ENCODE peak calls at places on chromosomes 16 and 17, in five cellular contexts. L is IMR-90, P is neuronal stem cell, Z is H1, M is mesendoderm. A is an unnamed sample.

GRCh38 chr17:17497845-17498520 is 1.8 kb upstream of the RASD1 start:
- DNase-seq in L (no peak), P (no peak), Z (no peak), M (no peak), A (peak)

GRCh38 chr16:57600048-57600835 is 28.2 kb upstream of the ADGRG1 start:
- DNase-seq in L (peak), P (peak), Z (peak), M (peak), A (peak)

GRCh38 chr16:24852281-24852721 is 6.5 kb downstream of the SLC5A11 start:
- DNase-seq in L (no peak), P (no peak), Z (no peak), M (no peak), A (no peak)

GRCh38 chr17:14940112-14940945 is 324.8 kb downstream of the PMP22 start:
- DNase-seq in L (no peak), P (no peak), Z (no peak), M (no peak), A (no peak)

GRCh38 chr17:67942810-67943209 is 53.5 kb downstream of the C17orf58 start:
- DNase-seq in L (peak), P (no peak), Z (no peak), M (peak), A (no peak)

GRCh38 chr16:9134739-9135138 is 43.3 kb downstream of the HAPSTR1 start:
- DNase-seq in L (peak), P (peak), Z (no peak), M (peak), A (peak)

GRCh38 chr17:62757518-62757951 is 50.6 kb downstream of the MARCHF10 start:
- DNase-seq in L (peak), P (no peak), Z (no peak), M (no peak), A (peak)

GRCh38 chr17:194844-195602 is 13.6 kb upstream of the DOC2B start:
- DNase-seq in L (no peak), P (no peak), Z (no peak), M (no peak), A (no peak)

GRCh38 chr16:14487579-14487978 is 142.5 kb downstream of the PARN start:
- DNase-seq in L (no peak), P (no peak), Z (no peak), M (peak), A (no peak)

GRCh38 chr17:10278218-10278617 is 79.8 kb upstream of the GAS7 start:
- DNase-seq in L (no peak), P (no peak), Z (no peak), M (peak), A (no peak)

GRCh38 chr17:7307686-7308624 is 527 bp downstream of the EIF5A start:
- DNase-seq in L (peak), P (no peak), Z (no peak), M (peak), A (peak)

GRCh38 chr17:74862919-74863318 is 3.2 kb upstream of the GRIN2C start:
- DNase-seq in L (no peak), P (no peak), Z (no peak), M (no peak), A (no peak)

GRCh38 chr16:87227651-87228015 is 89.6 kb downstream of the C16orf95 start:
- DNase-seq in L (no peak), P (no peak), Z (no peak), M (no peak), A (no peak)

GRCh38 chr17:48738424-48738802 is 9.9 kb upstream of the HOXB13 start:
- DNase-seq in L (no peak), P (no peak), Z (no peak), M (no peak), A (no peak)

GRCh38 chr17:77594416-77595209 is 363.9 kb upstream of the TNRC6C start:
- DNase-seq in L (no peak), P (no peak), Z (no peak), M (no peak), A (peak)

GRCh38 chr16:55393976-55394375 is 70.0 kb downstream of the IRX6 start:
- DNase-seq in L (no peak), P (no peak), Z (no peak), M (no peak), A (no peak)

GRCh38 chr16:56610609-56611111 is 2.3 kb downstream of the MT2A start:
- DNase-seq in L (peak), P (no peak), Z (no peak), M (no peak), A (no peak)

GRCh38 chr17:59763861-59764260 is 56.4 kb downstream of the VMP1 start:
- DNase-seq in L (peak), P (no peak), Z (no peak), M (peak), A (no peak)

GRCh38 chr17:14153374-14153773 is 83.3 kb downstream of the CDRT15 start:
- DNase-seq in L (no peak), P (no peak), Z (no peak), M (no peak), A (no peak)

GRCh38 chr17:75552847-75553552 is 27.5 kb downstream of the LLGL2 start:
- DNase-seq in L (peak), P (no peak), Z (no peak), M (peak), A (peak)

GRCh38 chr17:50905460-50905803 is 39.3 kb upstream of the TOB1 start:
- DNase-seq in L (no peak), P (no peak), Z (no peak), M (peak), A (no peak)

GRCh38 chr17:10798910-10799309 is 5.0 kb downstream of the TMEM238L start:
- DNase-seq in L (no peak), P (no peak), Z (no peak), M (no peak), A (no peak)

GRCh38 chr16:89410794-89411309 is 79.5 kb downstream of the ANKRD11 start:
- DNase-seq in L (peak), P (no peak), Z (no peak), M (no peak), A (no peak)

GRCh38 chr17:79073706-79074088 is 927 bp upstream of the ENGASE start:
- DNase-seq in L (no peak), P (no peak), Z (no peak), M (no peak), A (no peak)

GRCh38 chr16:88792078-88792550 is 7.1 kb upstream of the PIEZO1 start:
- DNase-seq in L (no peak), P (no peak), Z (no peak), M (no peak), A (no peak)

GRCh38 chr17:76982408-76983074 is 114.3 kb downstream of the MGAT5B start:
- DNase-seq in L (no peak), P (no peak), Z (no peak), M (no peak), A (no peak)

GRCh38 chr17:75814900-75815373 is 29.3 kb downstream of the UNC13D start:
- DNase-seq in L (peak), P (no peak), Z (no peak), M (no peak), A (no peak)

GRCh38 chr16:68776821-68777485 is 39.9 kb downstream of the CDH1 start:
- DNase-seq in L (no peak), P (no peak), Z (no peak), M (no peak), A (no peak)

GRCh38 chr17:72361892-72362291 is 241.1 kb downstream of the SOX9 start:
- DNase-seq in L (peak), P (no peak), Z (no peak), M (no peak), A (no peak)

GRCh38 chr17:77781536-77781935 is 177.0 kb upstream of the TNRC6C start:
- DNase-seq in L (no peak), P (no peak), Z (no peak), M (no peak), A (no peak)

GRCh38 chr16:6573577-6573976 is 759.1 kb upstream of the RBFOX1 start:
- DNase-seq in L (no peak), P (peak), Z (peak), M (peak), A (peak)

GRCh38 chr16:13772782-13773181 is 147.2 kb upstream of the ERCC4 start:
- DNase-seq in L (no peak), P (no peak), Z (no peak), M (no peak), A (no peak)

GRCh38 chr17:4808378-4808767 is 1.4 kb downstream of the PLD2 start:
- DNase-seq in L (no peak), P (no peak), Z (no peak), M (no peak), A (no peak)

GRCh38 chr16:49464877-49465504 is 91.4 kb downstream of the C16orf78 start:
- DNase-seq in L (no peak), P (peak), Z (no peak), M (peak), A (peak)

GRCh38 chr16:78543066-78543465 is 443.6 kb downstream of the WWOX start:
- DNase-seq in L (no peak), P (no peak), Z (no peak), M (no peak), A (no peak)

GRCh38 chr16:71807905-71808592 is 585 bp downstream of the AP1G1 start:
- DNase-seq in L (peak), P (peak), Z (no peak), M (peak), A (no peak)
- H2BK5ac ChIP-seq in L (peak), P (peak), Z (peak), M (no peak), A (no peak)

GRCh38 chr17:40548982-40549680 is 16.1 kb downstream of the CCR7 start:
- DNase-seq in L (peak), P (no peak), Z (no peak), M (no peak), A (peak)
- H2BK5ac ChIP-seq in L (peak), P (no peak), Z (no peak), M (no peak), A (no peak)

DNA sequence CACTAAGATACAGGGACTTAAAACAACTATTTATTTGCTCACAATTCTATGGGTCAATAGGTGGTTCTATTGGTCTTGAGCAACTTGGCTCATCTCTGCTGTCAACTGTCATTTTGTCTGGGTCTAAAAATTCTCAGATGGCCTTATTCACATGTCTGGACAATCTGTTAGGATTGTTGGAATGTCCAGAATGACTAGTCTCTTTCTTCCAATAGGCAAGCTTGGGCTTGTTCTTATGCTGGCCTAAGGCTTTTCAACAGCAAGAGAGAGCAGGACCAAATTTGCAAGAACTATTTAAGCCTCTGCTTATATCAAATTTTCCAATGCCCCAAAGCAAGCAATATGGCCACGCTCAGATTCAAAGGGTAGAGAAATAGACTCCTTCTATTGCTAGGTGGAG is 240.9 kb downstream of the KIF2B start:
- DNase-seq in L (no peak), P (no peak), Z (no peak), M (no peak), A (no peak)
- H2BK5ac ChIP-seq in L (no peak), P (no peak), Z (no peak), M (no peak), A (no peak)

GRCh38 chr16:73034374-73034773 is 13.6 kb downstream of the ZFHX3 start:
- DNase-seq in L (no peak), P (no peak), Z (no peak), M (no peak), A (no peak)
- H2BK5ac ChIP-seq in L (no peak), P (no peak), Z (peak), M (no peak), A (no peak)

A was measured in H9.